ENCODE peak calls at places on chromosomes 12 and 14, in five cellular contexts. One of them, this sample, is unnamed.

GRCh38 chr14:46820291-46820690 is 168.7 kb upstream of the RPL10L start:
- DNase-seq in gastrocnemius medialis: no peak
- DNase-seq in heart left ventricle: peak
- DNase-seq in stomach: no peak
- DNase-seq in GM12892: no peak
- DNase-seq in this sample: no peak

GRCh38 chr14:104104006-104104901 is 18.8 kb downstream of the ASPG start:
- DNase-seq in gastrocnemius medialis: no peak
- DNase-seq in heart left ventricle: no peak
- DNase-seq in stomach: no peak
- DNase-seq in GM12892: no peak
- DNase-seq in this sample: no peak

GRCh38 chr12:121230538-121230907 is 20.6 kb downstream of the P2RX4 start:
- DNase-seq in gastrocnemius medialis: no peak
- DNase-seq in heart left ventricle: no peak
- DNase-seq in stomach: no peak
- DNase-seq in GM12892: no peak
- DNase-seq in this sample: no peak

GRCh38 chr14:34355584-34356266 is 106.3 kb downstream of the SPTSSA start:
- DNase-seq in gastrocnemius medialis: peak
- DNase-seq in heart left ventricle: peak
- DNase-seq in stomach: no peak
- DNase-seq in GM12892: no peak
- DNase-seq in this sample: no peak

GRCh38 chr14:76289276-76289675 is 86.7 kb upstream of the ESRRB start:
- DNase-seq in gastrocnemius medialis: no peak
- DNase-seq in heart left ventricle: no peak
- DNase-seq in stomach: no peak
- DNase-seq in GM12892: no peak
- DNase-seq in this sample: no peak

GRCh38 chr14:76168531-76168930 is 16.8 kb downstream of the GPATCH2L start:
- DNase-seq in gastrocnemius medialis: no peak
- DNase-seq in heart left ventricle: no peak
- DNase-seq in stomach: no peak
- DNase-seq in GM12892: no peak
- DNase-seq in this sample: no peak

GRCh38 chr14:103549361-103550311 is 12.8 kb downstream of the BAG5 start:
- DNase-seq in gastrocnemius medialis: no peak
- DNase-seq in heart left ventricle: peak
- DNase-seq in stomach: no peak
- DNase-seq in GM12892: peak
- DNase-seq in this sample: no peak

GRCh38 chr14:67167420-67168109 is 21.7 kb upstream of the GARIN2 start:
- DNase-seq in gastrocnemius medialis: no peak
- DNase-seq in heart left ventricle: no peak
- DNase-seq in stomach: no peak
- DNase-seq in GM12892: no peak
- DNase-seq in this sample: no peak

GRCh38 chr12:69982081-69982480 is 157.1 kb downstream of the MYRFL start:
- DNase-seq in gastrocnemius medialis: no peak
- DNase-seq in heart left ventricle: no peak
- DNase-seq in stomach: no peak
- DNase-seq in GM12892: no peak
- DNase-seq in this sample: no peak

GRCh38 chr12:29730481-29730880 is 53.3 kb downstream of the TMTC1 start:
- DNase-seq in gastrocnemius medialis: no peak
- DNase-seq in heart left ventricle: no peak
- DNase-seq in stomach: no peak
- DNase-seq in GM12892: no peak
- DNase-seq in this sample: no peak

GRCh38 chr12:19227190-19227879 is 97.8 kb downstream of the PLEKHA5 start:
- DNase-seq in gastrocnemius medialis: no peak
- DNase-seq in heart left ventricle: no peak
- DNase-seq in stomach: no peak
- DNase-seq in GM12892: no peak
- DNase-seq in this sample: no peak

GRCh38 chr12:8493084-8493483 is 20.2 kb upstream of the CLEC4D start:
- DNase-seq in gastrocnemius medialis: no peak
- DNase-seq in heart left ventricle: no peak
- DNase-seq in stomach: no peak
- DNase-seq in GM12892: peak
- DNase-seq in this sample: no peak

GRCh38 chr14:73594491-73594890 is 2.8 kb downstream of the ACOT4 start:
- DNase-seq in gastrocnemius medialis: no peak
- DNase-seq in heart left ventricle: no peak
- DNase-seq in stomach: no peak
- DNase-seq in GM12892: no peak
- DNase-seq in this sample: no peak

GRCh38 chr12:11171953-11172675 is 1.1 kb downstream of the SMIM10L1 start:
- DNase-seq in gastrocnemius medialis: no peak
- DNase-seq in heart left ventricle: no peak
- DNase-seq in stomach: no peak
- DNase-seq in GM12892: no peak
- DNase-seq in this sample: no peak

GRCh38 chr14:76962303-76962660 is 66.2 kb downstream of the IRF2BPL start:
- DNase-seq in gastrocnemius medialis: no peak
- DNase-seq in heart left ventricle: no peak
- DNase-seq in stomach: no peak
- DNase-seq in GM12892: no peak
- DNase-seq in this sample: no peak

GRCh38 chr14:61474671-61475070 is 153.3 kb downstream of the PRKCH start:
- DNase-seq in gastrocnemius medialis: no peak
- DNase-seq in heart left ventricle: no peak
- DNase-seq in stomach: no peak
- DNase-seq in GM12892: no peak
- DNase-seq in this sample: no peak

GRCh38 chr12:120654656-120655055 is 14.2 kb downstream of the CABP1 start:
- DNase-seq in gastrocnemius medialis: no peak
- DNase-seq in heart left ventricle: peak
- DNase-seq in stomach: no peak
- DNase-seq in GM12892: no peak
- DNase-seq in this sample: no peak

GRCh38 chr12:46370792-46371717 is 1.5 kb downstream of the SLC38A2 start:
- DNase-seq in gastrocnemius medialis: peak
- DNase-seq in heart left ventricle: peak
- DNase-seq in stomach: peak
- DNase-seq in GM12892: peak
- DNase-seq in this sample: peak

GRCh38 chr14:54715244-54715643 is 148.3 kb downstream of the SAMD4A start:
- DNase-seq in gastrocnemius medialis: no peak
- DNase-seq in heart left ventricle: no peak
- DNase-seq in stomach: no peak
- DNase-seq in GM12892: no peak
- DNase-seq in this sample: no peak

GRCh38 chr12:42284876-42285275 is 41.0 kb downstream of the ZCRB1 start:
- DNase-seq in gastrocnemius medialis: no peak
- DNase-seq in heart left ventricle: no peak
- DNase-seq in stomach: no peak
- DNase-seq in GM12892: no peak
- DNase-seq in this sample: no peak

GRCh38 chr14:83664389-83664788 is 1865.6 kb upstream of the FLRT2 start:
- DNase-seq in gastrocnemius medialis: no peak
- DNase-seq in heart left ventricle: no peak
- DNase-seq in stomach: no peak
- DNase-seq in GM12892: no peak
- DNase-seq in this sample: no peak

GRCh38 chr12:41250748-41251147 is 62.6 kb downstream of the PDZRN4 start:
- DNase-seq in gastrocnemius medialis: no peak
- DNase-seq in heart left ventricle: no peak
- DNase-seq in stomach: no peak
- DNase-seq in GM12892: no peak
- DNase-seq in this sample: no peak

GRCh38 chr12:32069071-32069470 is 37.6 kb upstream of the BICD1 start:
- DNase-seq in gastrocnemius medialis: no peak
- DNase-seq in heart left ventricle: no peak
- DNase-seq in stomach: no peak
- DNase-seq in GM12892: no peak
- DNase-seq in this sample: no peak

GRCh38 chr12:47737936-47738335 is 12.6 kb upstream of the ENDOU start:
- DNase-seq in gastrocnemius medialis: no peak
- DNase-seq in heart left ventricle: no peak
- DNase-seq in stomach: no peak
- DNase-seq in GM12892: no peak
- DNase-seq in this sample: no peak

GRCh38 chr12:47739297-47739696 is 14.0 kb upstream of the ENDOU start:
- DNase-seq in gastrocnemius medialis: no peak
- DNase-seq in heart left ventricle: no peak
- DNase-seq in stomach: no peak
- DNase-seq in GM12892: no peak
- DNase-seq in this sample: no peak

GRCh38 chr12:47740536-47741339 is 15.4 kb upstream of the ENDOU start:
- DNase-seq in gastrocnemius medialis: no peak
- DNase-seq in heart left ventricle: no peak
- DNase-seq in stomach: no peak
- DNase-seq in GM12892: no peak
- DNase-seq in this sample: no peak

GRCh38 chr12:47741340-47741703 is 16.0 kb upstream of the ENDOU start:
- DNase-seq in gastrocnemius medialis: peak
- DNase-seq in heart left ventricle: peak
- DNase-seq in stomach: peak
- DNase-seq in GM12892: no peak
- DNase-seq in this sample: peak

GRCh38 chr12:47739959-47740358 is 14.7 kb upstream of the ENDOU start:
- DNase-seq in gastrocnemius medialis: no peak
- DNase-seq in heart left ventricle: peak
- DNase-seq in stomach: no peak
- DNase-seq in GM12892: peak
- DNase-seq in this sample: no peak
- TF ChIP-seq POLR2A in gastrocnemius medialis: no peak
- TF ChIP-seq POLR2A in heart left ventricle: no peak
- TF ChIP-seq POLR2A in stomach: no peak
- TF ChIP-seq POLR2A in GM12892: no peak
- TF ChIP-seq POLR2A in this sample: no peak

DNA sequence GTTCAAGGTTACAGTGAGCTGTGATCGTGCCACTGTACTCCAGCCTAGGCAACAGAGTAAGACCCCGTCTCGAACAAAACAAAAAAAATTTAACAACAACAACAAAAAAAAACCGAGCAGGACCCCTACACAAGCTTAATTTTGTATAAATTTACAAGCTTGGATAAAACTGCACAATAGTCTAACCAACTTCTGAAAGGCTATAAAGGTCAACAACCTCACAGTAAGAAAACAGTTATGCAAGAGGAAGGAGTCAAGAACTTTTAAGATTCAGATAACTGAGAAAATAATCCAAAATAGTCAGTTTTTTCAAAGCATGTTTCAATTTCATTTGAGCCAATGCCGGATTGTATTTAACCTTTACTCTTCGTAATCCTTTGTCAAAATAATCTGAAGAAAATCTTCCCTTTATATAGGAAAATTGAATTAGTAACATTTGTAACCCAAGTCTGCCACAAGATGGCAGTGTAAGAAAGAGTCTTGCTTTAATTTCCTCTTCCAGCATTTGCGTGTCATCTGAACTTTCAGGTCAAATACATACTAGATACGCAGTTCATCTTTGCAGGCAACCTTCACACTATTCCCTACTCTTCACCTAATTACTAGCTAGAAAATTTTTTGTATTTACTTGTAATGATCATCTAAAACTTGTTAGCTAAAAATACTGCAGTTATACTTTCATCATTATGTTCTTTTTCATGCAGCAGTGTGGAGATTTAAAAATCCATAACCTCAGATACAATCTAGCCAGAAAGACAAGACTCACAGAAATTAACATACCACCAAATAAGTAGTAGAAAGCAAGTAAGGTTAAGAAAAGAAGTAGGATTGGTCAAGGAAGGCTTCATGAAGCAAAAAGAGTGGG is 5.8 kb downstream of the CCNB1IP1 start:
- DNase-seq in gastrocnemius medialis: no peak
- DNase-seq in heart left ventricle: peak
- DNase-seq in stomach: no peak
- DNase-seq in GM12892: no peak
- DNase-seq in this sample: no peak
- TF ChIP-seq POLR2A in gastrocnemius medialis: no peak
- TF ChIP-seq POLR2A in heart left ventricle: no peak
- TF ChIP-seq POLR2A in stomach: no peak
- TF ChIP-seq POLR2A in GM12892: no peak
- TF ChIP-seq POLR2A in this sample: no peak

GRCh38 chr12:124754949-124755800 is 108.5 kb downstream of the SCARB1 start:
- DNase-seq in gastrocnemius medialis: peak
- DNase-seq in heart left ventricle: peak
- DNase-seq in stomach: peak
- DNase-seq in GM12892: no peak
- DNase-seq in this sample: no peak
- TF ChIP-seq POLR2A in gastrocnemius medialis: peak
- TF ChIP-seq POLR2A in heart left ventricle: no peak
- TF ChIP-seq POLR2A in stomach: no peak
- TF ChIP-seq POLR2A in GM12892: no peak
- TF ChIP-seq POLR2A in this sample: no peak

DNA sequence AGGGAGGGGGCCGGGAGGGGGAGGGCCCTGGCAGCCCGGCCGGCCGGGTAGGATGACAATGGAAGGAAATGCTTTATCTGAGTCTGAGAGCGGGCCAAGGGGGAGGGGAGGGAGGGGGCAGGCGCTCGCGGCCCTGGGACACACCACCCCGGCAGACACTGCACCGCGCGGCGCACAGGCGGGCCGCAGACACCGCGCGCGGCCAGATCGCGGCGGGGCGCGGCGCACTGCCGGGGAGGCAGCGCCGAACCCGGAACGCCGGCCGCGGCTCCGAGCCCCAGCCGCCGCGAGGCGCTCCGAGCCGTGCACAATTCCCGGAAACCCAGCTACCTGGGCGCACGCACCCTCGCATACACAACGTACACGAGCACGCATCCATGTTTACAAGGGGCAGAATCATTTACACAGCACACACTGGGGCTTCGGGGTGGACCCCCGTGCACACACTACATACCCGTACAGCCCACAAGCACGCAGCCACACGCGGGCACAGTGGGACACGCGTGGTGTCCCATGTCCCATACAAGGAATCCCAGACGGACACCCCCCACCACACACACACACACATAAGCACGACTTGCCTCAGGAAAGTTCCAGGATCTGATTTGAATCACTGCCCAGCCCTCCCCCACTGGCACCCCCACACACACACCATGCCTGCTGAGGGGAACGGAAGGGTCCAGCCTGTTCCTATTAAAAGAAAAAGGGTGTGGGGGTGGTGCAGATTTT is at the start of gene HDAC7:
- DNase-seq in gastrocnemius medialis: peak
- DNase-seq in heart left ventricle: peak
- DNase-seq in stomach: peak
- DNase-seq in GM12892: peak
- DNase-seq in this sample: peak
- TF ChIP-seq POLR2A in gastrocnemius medialis: peak
- TF ChIP-seq POLR2A in heart left ventricle: no peak
- TF ChIP-seq POLR2A in stomach: no peak
- TF ChIP-seq POLR2A in GM12892: peak
- TF ChIP-seq POLR2A in this sample: peak

GRCh38 chr12:12881495-12881894 is 9.9 kb upstream of the GPRC5A start:
- DNase-seq in gastrocnemius medialis: no peak
- DNase-seq in heart left ventricle: no peak
- DNase-seq in stomach: no peak
- DNase-seq in GM12892: no peak
- DNase-seq in this sample: peak
- TF ChIP-seq POLR2A in gastrocnemius medialis: no peak
- TF ChIP-seq POLR2A in heart left ventricle: no peak
- TF ChIP-seq POLR2A in stomach: no peak
- TF ChIP-seq POLR2A in GM12892: no peak
- TF ChIP-seq POLR2A in this sample: no peak

GRCh38 chr12:71663561-71664410 is at the start of the genes THAP2 and ZFC3H1:
- DNase-seq in gastrocnemius medialis: peak
- DNase-seq in heart left ventricle: peak
- DNase-seq in stomach: peak
- DNase-seq in GM12892: peak
- DNase-seq in this sample: peak
- TF ChIP-seq POLR2A in gastrocnemius medialis: peak
- TF ChIP-seq POLR2A in heart left ventricle: peak
- TF ChIP-seq POLR2A in stomach: peak
- TF ChIP-seq POLR2A in GM12892: peak
- TF ChIP-seq POLR2A in this sample: peak